ENCODE peak calls at places on chromosomes 7 and 10, in nine cellular contexts. One of them, this sample, is unnamed.
A peak's percentile ranks its signal among the peaks of the same experiment; 100 is the strongest.

GRCh38 chr10:50322075-50322474 is 70.8 kb upstream of the ASAH2 start:
- DNase-seq in astrocyte of the spinal cord: peak; percentile 69
- DNase-seq in T-cell: no peak
- DNase-seq in AG09309: no peak
- DNase-seq in mesothelial cell of epicardium: no peak
- DNase-seq in left lung: no peak
- DNase-seq in stimulated activated naive B cell treated with anti-CD40 and anti-IgM and Interleukin-4, amounts not matched to agents 10 μg/mL and 1 μg/mL and 100 μg/mL, for 72 hours: no peak
- DNase-seq in colonic mucosa: no peak
- DNase-seq in CD8-positive, alpha-beta memory T cell: no peak
- DNase-seq in this sample: no peak

GRCh38 chr7:68699090-68699711 is 899.1 kb upstream of the AUTS2 start:
- DNase-seq in AG09309: peak; percentile 44
- DNase-seq in mesothelial cell of epicardium: no peak
- DNase-seq in left lung: no peak
- DNase-seq in colonic mucosa: no peak
- DNase-seq in CD8-positive, alpha-beta memory T cell: no peak
- DNase-seq in astrocyte of the spinal cord: peak; percentile 89
- DNase-seq in T-cell: no peak
- DNase-seq in stimulated activated naive B cell treated with anti-CD40 and anti-IgM and Interleukin-4, amounts not matched to agents 10 μg/mL and 1 μg/mL and 100 μg/mL, for 72 hours: no peak
- DNase-seq in this sample: no peak

GRCh38 chr7:22647451-22648257 is 79.3 kb upstream of the IL6 start:
- DNase-seq in astrocyte of the spinal cord: peak; percentile 96
- DNase-seq in stimulated activated naive B cell treated with anti-CD40 and anti-IgM and Interleukin-4, amounts not matched to agents 10 μg/mL and 1 μg/mL and 100 μg/mL, for 72 hours: no peak
- DNase-seq in left lung: no peak
- DNase-seq in T-cell: no peak
- DNase-seq in mesothelial cell of epicardium: no peak
- DNase-seq in CD8-positive, alpha-beta memory T cell: no peak
- DNase-seq in colonic mucosa: no peak
- DNase-seq in AG09309: peak; percentile 92
- DNase-seq in this sample: no peak

GRCh38 chr7:135088566-135088965 is 59.3 kb upstream of the TMEM140 start:
- DNase-seq in astrocyte of the spinal cord: no peak
- DNase-seq in AG09309: no peak
- DNase-seq in T-cell: no peak
- DNase-seq in left lung: no peak
- DNase-seq in colonic mucosa: no peak
- DNase-seq in CD8-positive, alpha-beta memory T cell: no peak
- DNase-seq in stimulated activated naive B cell treated with anti-CD40 and anti-IgM and Interleukin-4, amounts not matched to agents 10 μg/mL and 1 μg/mL and 100 μg/mL, for 72 hours: no peak
- DNase-seq in mesothelial cell of epicardium: no peak
- DNase-seq in this sample: no peak

GRCh38 chr7:52862321-52862720 is 173.1 kb upstream of the POM121L12 start:
- DNase-seq in CD8-positive, alpha-beta memory T cell: no peak
- DNase-seq in stimulated activated naive B cell treated with anti-CD40 and anti-IgM and Interleukin-4, amounts not matched to agents 10 μg/mL and 1 μg/mL and 100 μg/mL, for 72 hours: no peak
- DNase-seq in left lung: no peak
- DNase-seq in AG09309: no peak
- DNase-seq in astrocyte of the spinal cord: no peak
- DNase-seq in T-cell: no peak
- DNase-seq in mesothelial cell of epicardium: no peak
- DNase-seq in colonic mucosa: no peak
- DNase-seq in this sample: no peak

GRCh38 chr7:141654551-141654950 is 47.4 kb downstream of the DENND11 start:
- DNase-seq in T-cell: peak; percentile 14
- DNase-seq in AG09309: peak; percentile 10
- DNase-seq in colonic mucosa: peak; percentile 71
- DNase-seq in astrocyte of the spinal cord: peak; percentile 73
- DNase-seq in left lung: peak; percentile 52
- DNase-seq in CD8-positive, alpha-beta memory T cell: peak; percentile 41
- DNase-seq in stimulated activated naive B cell treated with anti-CD40 and anti-IgM and Interleukin-4, amounts not matched to agents 10 μg/mL and 1 μg/mL and 100 μg/mL, for 72 hours: peak; percentile 42
- DNase-seq in mesothelial cell of epicardium: no peak
- DNase-seq in this sample: peak; percentile 76

GRCh38 chr10:73379064-73379748 is 20.5 kb upstream of the CFAP70 start:
- DNase-seq in mesothelial cell of epicardium: no peak
- DNase-seq in T-cell: no peak
- DNase-seq in stimulated activated naive B cell treated with anti-CD40 and anti-IgM and Interleukin-4, amounts not matched to agents 10 μg/mL and 1 μg/mL and 100 μg/mL, for 72 hours: no peak
- DNase-seq in AG09309: no peak
- DNase-seq in colonic mucosa: no peak
- DNase-seq in left lung: no peak
- DNase-seq in CD8-positive, alpha-beta memory T cell: no peak
- DNase-seq in astrocyte of the spinal cord: no peak
- DNase-seq in this sample: no peak

GRCh38 chr7:155439311-155440017 is 18.5 kb upstream of the EN2 start:
- DNase-seq in colonic mucosa: no peak
- DNase-seq in T-cell: no peak
- DNase-seq in left lung: no peak
- DNase-seq in CD8-positive, alpha-beta memory T cell: no peak
- DNase-seq in mesothelial cell of epicardium: no peak
- DNase-seq in stimulated activated naive B cell treated with anti-CD40 and anti-IgM and Interleukin-4, amounts not matched to agents 10 μg/mL and 1 μg/mL and 100 μg/mL, for 72 hours: no peak
- DNase-seq in astrocyte of the spinal cord: no peak
- DNase-seq in AG09309: no peak
- DNase-seq in this sample: no peak

GRCh38 chr7:87047-87446 is 105.3 kb upstream of the FAM20C start:
- DNase-seq in stimulated activated naive B cell treated with anti-CD40 and anti-IgM and Interleukin-4, amounts not matched to agents 10 μg/mL and 1 μg/mL and 100 μg/mL, for 72 hours: no peak
- DNase-seq in astrocyte of the spinal cord: peak; percentile 34
- DNase-seq in colonic mucosa: no peak
- DNase-seq in AG09309: no peak
- DNase-seq in CD8-positive, alpha-beta memory T cell: no peak
- DNase-seq in left lung: no peak
- DNase-seq in T-cell: no peak
- DNase-seq in mesothelial cell of epicardium: peak; percentile 33
- DNase-seq in this sample: no peak

GRCh38 chr10:132518572-132519381 is 18.8 kb upstream of the INPP5A start:
- DNase-seq in stimulated activated naive B cell treated with anti-CD40 and anti-IgM and Interleukin-4, amounts not matched to agents 10 μg/mL and 1 μg/mL and 100 μg/mL, for 72 hours: no peak
- DNase-seq in AG09309: no peak
- DNase-seq in astrocyte of the spinal cord: no peak
- DNase-seq in mesothelial cell of epicardium: peak; percentile 69
- DNase-seq in colonic mucosa: peak; percentile 93
- DNase-seq in left lung: peak; percentile 80
- DNase-seq in T-cell: no peak
- DNase-seq in CD8-positive, alpha-beta memory T cell: no peak
- DNase-seq in this sample: peak; percentile 82

GRCh38 chr7:26091933-26092332 is 60.1 kb upstream of the NFE2L3 start:
- DNase-seq in left lung: no peak
- DNase-seq in CD8-positive, alpha-beta memory T cell: no peak
- DNase-seq in stimulated activated naive B cell treated with anti-CD40 and anti-IgM and Interleukin-4, amounts not matched to agents 10 μg/mL and 1 μg/mL and 100 μg/mL, for 72 hours: no peak
- DNase-seq in astrocyte of the spinal cord: no peak
- DNase-seq in colonic mucosa: no peak
- DNase-seq in AG09309: no peak
- DNase-seq in T-cell: no peak
- DNase-seq in mesothelial cell of epicardium: no peak
- DNase-seq in this sample: no peak

GRCh38 chr7:91249506-91250233 is 14.6 kb upstream of the FZD1 start:
- DNase-seq in CD8-positive, alpha-beta memory T cell: no peak
- DNase-seq in mesothelial cell of epicardium: no peak
- DNase-seq in stimulated activated naive B cell treated with anti-CD40 and anti-IgM and Interleukin-4, amounts not matched to agents 10 μg/mL and 1 μg/mL and 100 μg/mL, for 72 hours: no peak
- DNase-seq in colonic mucosa: no peak
- DNase-seq in AG09309: no peak
- DNase-seq in astrocyte of the spinal cord: peak; percentile 50
- DNase-seq in T-cell: no peak
- DNase-seq in left lung: no peak
- DNase-seq in this sample: no peak

GRCh38 chr7:30135551-30136271 is 925 bp downstream of the MTURN start:
- DNase-seq in T-cell: no peak
- DNase-seq in colonic mucosa: peak; percentile 72
- DNase-seq in CD8-positive, alpha-beta memory T cell: peak; percentile 38
- DNase-seq in mesothelial cell of epicardium: peak; percentile 60
- DNase-seq in AG09309: no peak
- DNase-seq in stimulated activated naive B cell treated with anti-CD40 and anti-IgM and Interleukin-4, amounts not matched to agents 10 μg/mL and 1 μg/mL and 100 μg/mL, for 72 hours: peak; percentile 36
- DNase-seq in astrocyte of the spinal cord: peak; percentile 54
- DNase-seq in left lung: peak; percentile 78
- DNase-seq in this sample: peak; percentile 66

GRCh38 chr10:36636879-36637278 is 488.5 kb upstream of the ANKRD30A start:
- DNase-seq in mesothelial cell of epicardium: no peak
- DNase-seq in stimulated activated naive B cell treated with anti-CD40 and anti-IgM and Interleukin-4, amounts not matched to agents 10 μg/mL and 1 μg/mL and 100 μg/mL, for 72 hours: no peak
- DNase-seq in AG09309: no peak
- DNase-seq in CD8-positive, alpha-beta memory T cell: no peak
- DNase-seq in left lung: no peak
- DNase-seq in astrocyte of the spinal cord: no peak
- DNase-seq in T-cell: no peak
- DNase-seq in colonic mucosa: no peak
- DNase-seq in this sample: no peak

GRCh38 chr7:129188372-129188891 is at the start of gene SMO:
- DNase-seq in AG09309: no peak
- DNase-seq in left lung: no peak
- DNase-seq in colonic mucosa: peak; percentile 38
- DNase-seq in stimulated activated naive B cell treated with anti-CD40 and anti-IgM and Interleukin-4, amounts not matched to agents 10 μg/mL and 1 μg/mL and 100 μg/mL, for 72 hours: no peak
- DNase-seq in astrocyte of the spinal cord: peak; percentile 46
- DNase-seq in T-cell: no peak
- DNase-seq in CD8-positive, alpha-beta memory T cell: no peak
- DNase-seq in mesothelial cell of epicardium: peak; percentile 89
- DNase-seq in this sample: peak; percentile 68

GRCh38 chr7:125279956-125280355 is 350.3 kb upstream of the POT1 start:
- DNase-seq in AG09309: no peak
- DNase-seq in T-cell: no peak
- DNase-seq in stimulated activated naive B cell treated with anti-CD40 and anti-IgM and Interleukin-4, amounts not matched to agents 10 μg/mL and 1 μg/mL and 100 μg/mL, for 72 hours: no peak
- DNase-seq in mesothelial cell of epicardium: no peak
- DNase-seq in colonic mucosa: no peak
- DNase-seq in left lung: no peak
- DNase-seq in astrocyte of the spinal cord: no peak
- DNase-seq in CD8-positive, alpha-beta memory T cell: no peak
- DNase-seq in this sample: no peak

GRCh38 chr10:8453587-8453986 is 399.1 kb downstream of the GATA3 start:
- DNase-seq in astrocyte of the spinal cord: no peak
- DNase-seq in mesothelial cell of epicardium: no peak
- DNase-seq in stimulated activated naive B cell treated with anti-CD40 and anti-IgM and Interleukin-4, amounts not matched to agents 10 μg/mL and 1 μg/mL and 100 μg/mL, for 72 hours: no peak
- DNase-seq in CD8-positive, alpha-beta memory T cell: no peak
- DNase-seq in left lung: peak; percentile 50
- DNase-seq in colonic mucosa: no peak
- DNase-seq in T-cell: no peak
- DNase-seq in AG09309: peak; percentile 5
- DNase-seq in this sample: no peak

GRCh38 chr10:119509909-119510451 is 32.5 kb downstream of the RGS10 start:
- DNase-seq in T-cell: no peak
- DNase-seq in CD8-positive, alpha-beta memory T cell: no peak
- DNase-seq in colonic mucosa: no peak
- DNase-seq in astrocyte of the spinal cord: no peak
- DNase-seq in mesothelial cell of epicardium: no peak
- DNase-seq in AG09309: no peak
- DNase-seq in left lung: no peak
- DNase-seq in stimulated activated naive B cell treated with anti-CD40 and anti-IgM and Interleukin-4, amounts not matched to agents 10 μg/mL and 1 μg/mL and 100 μg/mL, for 72 hours: no peak
- DNase-seq in this sample: no peak

GRCh38 chr10:44706745-44707144 is 204.4 kb upstream of the TMEM72 start:
- DNase-seq in stimulated activated naive B cell treated with anti-CD40 and anti-IgM and Interleukin-4, amounts not matched to agents 10 μg/mL and 1 μg/mL and 100 μg/mL, for 72 hours: no peak
- DNase-seq in AG09309: peak; percentile 97
- DNase-seq in astrocyte of the spinal cord: peak; percentile 96
- DNase-seq in left lung: no peak
- DNase-seq in CD8-positive, alpha-beta memory T cell: no peak
- DNase-seq in mesothelial cell of epicardium: no peak
- DNase-seq in colonic mucosa: no peak
- DNase-seq in T-cell: no peak
- DNase-seq in this sample: no peak

GRCh38 chr7:32298403-32299132 is 191.6 kb downstream of the LSM5 start:
- DNase-seq in colonic mucosa: no peak
- DNase-seq in T-cell: no peak
- DNase-seq in stimulated activated naive B cell treated with anti-CD40 and anti-IgM and Interleukin-4, amounts not matched to agents 10 μg/mL and 1 μg/mL and 100 μg/mL, for 72 hours: no peak
- DNase-seq in AG09309: no peak
- DNase-seq in astrocyte of the spinal cord: no peak
- DNase-seq in left lung: no peak
- DNase-seq in mesothelial cell of epicardium: peak; percentile 49
- DNase-seq in CD8-positive, alpha-beta memory T cell: no peak
- DNase-seq in this sample: no peak

GRCh38 chr10:118742787-118743186 is 12.0 kb downstream of the CACUL1 start:
- DNase-seq in stimulated activated naive B cell treated with anti-CD40 and anti-IgM and Interleukin-4, amounts not matched to agents 10 μg/mL and 1 μg/mL and 100 μg/mL, for 72 hours: no peak
- DNase-seq in left lung: no peak
- DNase-seq in colonic mucosa: no peak
- DNase-seq in CD8-positive, alpha-beta memory T cell: no peak
- DNase-seq in astrocyte of the spinal cord: peak; percentile 38
- DNase-seq in AG09309: no peak
- DNase-seq in T-cell: no peak
- DNase-seq in mesothelial cell of epicardium: no peak
- DNase-seq in this sample: no peak

GRCh38 chr10:128305601-128306345 is 179.6 kb upstream of the MKI67 start:
- DNase-seq in T-cell: no peak
- DNase-seq in AG09309: no peak
- DNase-seq in mesothelial cell of epicardium: no peak
- DNase-seq in stimulated activated naive B cell treated with anti-CD40 and anti-IgM and Interleukin-4, amounts not matched to agents 10 μg/mL and 1 μg/mL and 100 μg/mL, for 72 hours: no peak
- DNase-seq in CD8-positive, alpha-beta memory T cell: no peak
- DNase-seq in left lung: no peak
- DNase-seq in astrocyte of the spinal cord: no peak
- DNase-seq in colonic mucosa: no peak
- DNase-seq in this sample: no peak

GRCh38 chr7:149828357-149829309 is 9.5 kb upstream of the ZNF862 start:
- DNase-seq in mesothelial cell of epicardium: no peak
- DNase-seq in left lung: peak; percentile 14
- DNase-seq in AG09309: no peak
- DNase-seq in colonic mucosa: no peak
- DNase-seq in CD8-positive, alpha-beta memory T cell: no peak
- DNase-seq in astrocyte of the spinal cord: no peak
- DNase-seq in T-cell: no peak
- DNase-seq in stimulated activated naive B cell treated with anti-CD40 and anti-IgM and Interleukin-4, amounts not matched to agents 10 μg/mL and 1 μg/mL and 100 μg/mL, for 72 hours: no peak
- DNase-seq in this sample: no peak

GRCh38 chr10:100561005-100561404 is 25.3 kb downstream of the HIF1AN start:
- DNase-seq in mesothelial cell of epicardium: no peak
- DNase-seq in T-cell: no peak
- DNase-seq in CD8-positive, alpha-beta memory T cell: no peak
- DNase-seq in stimulated activated naive B cell treated with anti-CD40 and anti-IgM and Interleukin-4, amounts not matched to agents 10 μg/mL and 1 μg/mL and 100 μg/mL, for 72 hours: no peak
- DNase-seq in AG09309: no peak
- DNase-seq in astrocyte of the spinal cord: no peak
- DNase-seq in left lung: no peak
- DNase-seq in colonic mucosa: no peak
- DNase-seq in this sample: no peak

GRCh38 chr7:82816272-82816671 is 346.4 kb downstream of the PCLO start:
- DNase-seq in T-cell: no peak
- DNase-seq in left lung: no peak
- DNase-seq in CD8-positive, alpha-beta memory T cell: no peak
- DNase-seq in astrocyte of the spinal cord: no peak
- DNase-seq in mesothelial cell of epicardium: no peak
- DNase-seq in stimulated activated naive B cell treated with anti-CD40 and anti-IgM and Interleukin-4, amounts not matched to agents 10 μg/mL and 1 μg/mL and 100 μg/mL, for 72 hours: no peak
- DNase-seq in colonic mucosa: no peak
- DNase-seq in AG09309: no peak
- DNase-seq in this sample: no peak

GRCh38 chr7:29806131-29806792 is at the start of gene WIPF3:
- DNase-seq in mesothelial cell of epicardium: peak; percentile 66
- DNase-seq in T-cell: no peak
- DNase-seq in CD8-positive, alpha-beta memory T cell: no peak
- DNase-seq in AG09309: no peak
- DNase-seq in left lung: no peak
- DNase-seq in colonic mucosa: peak; percentile 40
- DNase-seq in stimulated activated naive B cell treated with anti-CD40 and anti-IgM and Interleukin-4, amounts not matched to agents 10 μg/mL and 1 μg/mL and 100 μg/mL, for 72 hours: no peak
- DNase-seq in astrocyte of the spinal cord: no peak
- DNase-seq in this sample: peak; percentile 63

This sample was measured in testis.